ENCODE peak calls at places on chromosomes 13 and 19, in seven cellular contexts. W is NCI-H2081; N is aorta; H is AG08396; G is progenitor cell of endocrine pancreas; R is caudate nucleus; U is activated CD4-positive, alpha-beta T cell treated with anti-CD3 and anti-CD28 coated beads for 36 hours. Q is an unnamed sample.

GRCh38 chr13:89897681-89898080 is 1449.8 kb upstream of the MIR17HG start:
- DNase-seq in U (no peak), R (no peak), W (no peak), N (no peak), G (no peak), H (no peak), Q (no peak)

GRCh38 chr13:113458218-113459065 is 5.2 kb upstream of the ADPRHL1 start:
- DNase-seq in G (no peak), H (peak; percentile 56), W (no peak), N (no peak), U (peak; percentile 16), R (no peak), Q (peak; percentile 89)

GRCh38 chr19:50276370-50277063 is 52.7 kb downstream of the KCNC3 start:
- DNase-seq in R (no peak), W (no peak), N (no peak), U (no peak), H (no peak), G (no peak), Q (no peak)

GRCh38 chr19:29850482-29850881 is 38.7 kb downstream of the CCNE1 start:
- DNase-seq in N (no peak), G (no peak), H (no peak), R (no peak), W (no peak), U (no peak), Q (no peak)

GRCh38 chr13:110113284-110113764 is 193.6 kb downstream of the COL4A1 start:
- DNase-seq in G (no peak), R (no peak), N (no peak), U (no peak), H (peak; percentile 76), W (no peak), Q (no peak)

GRCh38 chr19:29841209-29841558 is 29.4 kb downstream of the CCNE1 start:
- DNase-seq in N (no peak), W (no peak), H (no peak), G (no peak), U (no peak), R (no peak), Q (no peak)

GRCh38 chr19:14006766-14007562 is 844 bp upstream of the RFX1 start:
- DNase-seq in G (peak; percentile 85), H (no peak), R (no peak), N (peak; percentile 92), U (no peak), W (peak; percentile 94), Q (no peak)

GRCh38 chr19:800360-801029 is 3.2 kb downstream of the PTBP1 start:
- DNase-seq in N (no peak), G (no peak), U (no peak), R (no peak), W (no peak), H (peak; percentile 29), Q (no peak)

GRCh38 chr19:48664476-48664875 is 8.3 kb downstream of the NTN5 start:
- DNase-seq in R (no peak), H (no peak), G (no peak), U (no peak), N (no peak), W (no peak), Q (no peak)

GRCh38 chr13:45391926-45392325 is 26.2 kb downstream of the SLC25A30 start:
- DNase-seq in G (no peak), W (no peak), U (no peak), R (no peak), N (no peak), H (no peak), Q (no peak)

GRCh38 chr19:7550987-7551761 is 15.7 kb downstream of the PNPLA6 start:
- DNase-seq in G (peak; percentile 75), R (peak; percentile 57), W (peak; percentile 22), N (peak; percentile 65), H (peak; percentile 74), U (peak; percentile 77), Q (no peak)

GRCh38 chr13:28494861-28495585 is at the start of gene FLT1:
- DNase-seq in H (peak; percentile 65), W (no peak), G (peak; percentile 27), U (peak; percentile 69), N (peak; percentile 56), R (no peak), Q (no peak)

GRCh38 chr19:6723108-6723618 is 2.7 kb upstream of the C3 start:
- DNase-seq in N (peak; percentile 52), R (no peak), W (no peak), H (no peak), G (no peak), U (no peak), Q (no peak)

GRCh38 chr19:42197375-42197817 is 20.1 kb downstream of the DEDD2 start:
- DNase-seq in G (no peak), U (no peak), H (no peak), W (no peak), N (peak; percentile 50), R (no peak), Q (no peak)

GRCh38 chr19:795691-796581 is 1.3 kb upstream of the PTBP1 start:
- DNase-seq in R (no peak), G (no peak), H (no peak), N (peak; percentile 54), W (no peak), U (no peak), Q (no peak)

GRCh38 chr13:25771641-25772478 is 280.0 kb downstream of the SHISA2 start:
- DNase-seq in R (no peak), H (no peak), W (no peak), G (no peak), N (no peak), U (no peak), Q (no peak)

GRCh38 chr19:49850221-49850486 is 805 bp upstream of the PTOV1 start:
- DNase-seq in W (no peak), U (no peak), G (no peak), N (no peak), R (no peak), H (no peak), Q (no peak)

GRCh38 chr19:14218615-14219330 is 12.8 kb upstream of the ADGRL1 start:
- DNase-seq in N (no peak), W (no peak), U (no peak), H (no peak), R (no peak), G (no peak), Q (no peak)

GRCh38 chr13:95137096-95137495 is 164.2 kb downstream of the ABCC4 start:
- DNase-seq in R (no peak), H (no peak), W (no peak), N (no peak), U (peak; percentile 19), G (no peak), Q (no peak)

GRCh38 chr13:110314516-110315245 is 7.6 kb downstream of the COL4A2 start:
- DNase-seq in N (no peak), R (no peak), U (no peak), H (no peak), G (no peak), W (no peak), Q (no peak)

GRCh38 chr19:14471436-14472187 is 3.5 kb downstream of the PTGER1 start:
- DNase-seq in U (no peak), R (no peak), W (no peak), H (no peak), N (no peak), G (no peak), Q (no peak)

GRCh38 chr19:55546822-55547614 is 1.7 kb upstream of the SBK3 start:
- DNase-seq in W (no peak), H (peak; percentile 80), G (no peak), R (no peak), U (peak; percentile 12), N (peak; percentile 95), Q (no peak)

GRCh38 chr13:114047358-114047881 is 73.5 kb upstream of the C13orf46 start:
- DNase-seq in U (no peak), W (no peak), H (no peak), R (no peak), N (no peak), G (no peak), Q (no peak)

GRCh38 chr19:48492925-48493717 is 18.5 kb downstream of the LMTK3 start:
- DNase-seq in W (peak; percentile 70), U (peak; percentile 98), H (peak; percentile 99), N (peak; percentile 98), G (peak; percentile 66), R (peak; percentile 81), Q (peak; percentile 83)

Q was measured in NCI-H1694.